ENCODE peak calls at places on chromosome 17, in six cellular contexts. One of them, this sample, is unnamed.

GRCh38 chr17:76696763-76697701 is 13.7 kb downstream of the MXRA7 start:
- DNase-seq in K562: no peak
- DNase-seq in HepG2: peak
- DNase-seq in SK-N-SH: no peak
- DNase-seq in H1: no peak
- DNase-seq in GM12878: peak
- DNase-seq in this sample: no peak

GRCh38 chr17:30084773-30085172 is 31.8 kb upstream of the NSRP1 start:
- DNase-seq in HepG2: no peak
- DNase-seq in SK-N-SH: no peak
- DNase-seq in H1: no peak
- DNase-seq in K562: no peak
- DNase-seq in GM12878: no peak
- DNase-seq in this sample: no peak

GRCh38 chr17:2042355-2042929 is 620 bp downstream of the OVCA2 start:
- DNase-seq in HepG2: no peak
- DNase-seq in SK-N-SH: peak
- DNase-seq in H1: no peak
- DNase-seq in K562: peak
- DNase-seq in GM12878: no peak
- DNase-seq in this sample: no peak

GRCh38 chr17:61338000-61338864 is 61.4 kb upstream of the TBX2 start:
- DNase-seq in SK-N-SH: no peak
- DNase-seq in HepG2: peak
- DNase-seq in GM12878: no peak
- DNase-seq in K562: no peak
- DNase-seq in H1: no peak
- DNase-seq in this sample: no peak

GRCh38 chr17:19365499-19365817 is 2.9 kb upstream of the B9D1 start:
- DNase-seq in H1: no peak
- DNase-seq in K562: no peak
- DNase-seq in SK-N-SH: no peak
- DNase-seq in GM12878: no peak
- DNase-seq in HepG2: no peak
- DNase-seq in this sample: no peak

GRCh38 chr17:66494023-66494803 is 191.8 kb downstream of the PRKCA start:
- DNase-seq in SK-N-SH: no peak
- DNase-seq in HepG2: no peak
- DNase-seq in K562: peak
- DNase-seq in H1: no peak
- DNase-seq in GM12878: no peak
- DNase-seq in this sample: peak

GRCh38 chr17:7894226-7894625 is 5.6 kb downstream of the CHD3 start:
- DNase-seq in SK-N-SH: no peak
- DNase-seq in K562: no peak
- DNase-seq in HepG2: no peak
- DNase-seq in GM12878: no peak
- DNase-seq in H1: no peak
- DNase-seq in this sample: no peak

GRCh38 chr17:59490259-59490658 is 75.2 kb upstream of the DHX40 start:
- DNase-seq in GM12878: no peak
- DNase-seq in SK-N-SH: no peak
- DNase-seq in H1: no peak
- DNase-seq in K562: no peak
- DNase-seq in HepG2: no peak
- DNase-seq in this sample: no peak

GRCh38 chr17:27477971-27478684 is 21.9 kb downstream of the KSR1 start:
- DNase-seq in GM12878: no peak
- DNase-seq in H1: no peak
- DNase-seq in SK-N-SH: no peak
- DNase-seq in HepG2: no peak
- DNase-seq in K562: no peak
- DNase-seq in this sample: no peak

GRCh38 chr17:27807567-27808470 is 7.5 kb upstream of the NOS2 start:
- DNase-seq in H1: no peak
- DNase-seq in K562: no peak
- DNase-seq in GM12878: peak
- DNase-seq in HepG2: no peak
- DNase-seq in SK-N-SH: no peak
- DNase-seq in this sample: no peak

GRCh38 chr17:32227910-32228309 is 37.7 kb upstream of the RHBDL3 start:
- DNase-seq in K562: no peak
- DNase-seq in SK-N-SH: no peak
- DNase-seq in H1: peak
- DNase-seq in HepG2: no peak
- DNase-seq in GM12878: no peak
- DNase-seq in this sample: no peak

GRCh38 chr17:34979650-34980352 is 511 bp upstream of the LIG3 start:
- DNase-seq in SK-N-SH: no peak
- DNase-seq in HepG2: peak
- DNase-seq in GM12878: no peak
- DNase-seq in K562: no peak
- DNase-seq in H1: no peak
- DNase-seq in this sample: no peak

GRCh38 chr17:3893003-3893719 is at the start of gene CAMKK1:
- DNase-seq in GM12878: no peak
- DNase-seq in K562: peak
- DNase-seq in SK-N-SH: peak
- DNase-seq in HepG2: peak
- DNase-seq in H1: peak
- DNase-seq in this sample: peak

GRCh38 chr17:6427284-6427781 is 7.6 kb downstream of the AIPL1 start:
- DNase-seq in H1: no peak
- DNase-seq in K562: no peak
- DNase-seq in SK-N-SH: no peak
- DNase-seq in GM12878: peak
- DNase-seq in HepG2: no peak
- DNase-seq in this sample: peak

GRCh38 chr17:41965694-41966375 is 760 bp upstream of the CNP start:
- DNase-seq in GM12878: no peak
- DNase-seq in H1: no peak
- DNase-seq in SK-N-SH: peak
- DNase-seq in K562: peak
- DNase-seq in HepG2: peak
- DNase-seq in this sample: peak
- TF ChIP-seq POLR2AphosphoS5 in GM12878: no peak
- TF ChIP-seq POLR2AphosphoS5 in H1: peak
- TF ChIP-seq POLR2AphosphoS5 in SK-N-SH: no peak
- TF ChIP-seq POLR2AphosphoS5 in K562: no peak
- TF ChIP-seq POLR2AphosphoS5 in HepG2: no peak
- TF ChIP-seq POLR2AphosphoS5 in this sample: no peak

GRCh38 chr17:78558181-78558850 is 18.9 kb downstream of the DNAH17 start:
- DNase-seq in SK-N-SH: peak
- DNase-seq in K562: peak
- DNase-seq in H1: no peak
- DNase-seq in HepG2: peak
- DNase-seq in GM12878: no peak
- DNase-seq in this sample: no peak
- TF ChIP-seq GABPA in SK-N-SH: no peak
- TF ChIP-seq GABPA in K562: no peak
- TF ChIP-seq GABPA in H1: no peak
- TF ChIP-seq GABPA in HepG2: no peak
- TF ChIP-seq GABPA in GM12878: no peak
- TF ChIP-seq GABPA in this sample: no peak

DNA sequence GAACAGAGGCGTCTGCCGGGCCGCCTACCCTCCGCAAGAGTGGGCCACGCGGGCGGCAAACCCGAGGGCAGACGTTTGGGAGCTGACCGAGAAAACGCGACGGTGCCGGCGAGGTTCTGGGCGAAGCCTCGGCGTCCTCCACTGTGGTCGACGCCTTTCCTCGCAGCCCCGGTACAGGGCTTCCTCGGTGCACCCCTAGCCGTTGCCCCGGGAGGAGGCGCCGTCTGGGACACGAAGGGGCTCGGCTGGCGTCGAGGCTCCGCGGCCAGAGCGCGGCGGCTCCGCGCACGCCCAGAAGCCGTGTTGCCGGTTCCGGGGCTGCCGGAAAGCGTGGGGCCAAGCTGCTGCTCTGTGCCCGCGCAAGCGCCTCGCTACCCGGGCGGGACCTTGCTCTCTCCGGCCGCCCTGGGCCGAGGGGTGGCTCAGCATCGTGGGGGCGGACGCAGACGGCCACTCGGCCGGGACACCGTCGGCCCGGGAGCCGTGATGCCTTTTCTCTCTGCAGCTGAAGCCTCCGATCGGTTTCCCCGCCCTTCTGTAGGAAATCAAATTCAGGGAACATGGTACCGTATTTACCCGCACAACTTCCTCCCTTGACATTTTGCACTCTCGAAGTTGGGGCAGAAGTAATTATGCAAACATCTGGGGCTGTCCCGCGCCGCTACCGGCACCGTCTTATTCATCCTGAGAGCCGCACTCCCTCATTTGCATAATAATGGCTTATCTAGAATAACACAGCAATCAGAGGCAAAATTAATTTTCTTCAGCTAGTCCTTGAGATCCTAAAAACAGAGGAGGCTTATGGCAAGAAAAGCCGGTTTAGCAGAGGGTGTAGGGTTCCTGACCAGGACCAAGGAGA is 7.3 kb upstream of the CBX8 start:
- DNase-seq in SK-N-SH: peak
- DNase-seq in GM12878: peak
- DNase-seq in H1: no peak
- DNase-seq in HepG2: no peak
- DNase-seq in K562: no peak
- DNase-seq in this sample: peak
- TF ChIP-seq POLR2AphosphoS5 in SK-N-SH: no peak
- TF ChIP-seq POLR2AphosphoS5 in GM12878: no peak
- TF ChIP-seq POLR2AphosphoS5 in H1: no peak
- TF ChIP-seq POLR2AphosphoS5 in HepG2: no peak
- TF ChIP-seq POLR2AphosphoS5 in K562: no peak
- TF ChIP-seq POLR2AphosphoS5 in this sample: no peak

GRCh38 chr17:63946440-63947363 is 14.6 kb upstream of the CD79B start:
- DNase-seq in GM12878: no peak
- DNase-seq in K562: peak
- DNase-seq in H1: no peak
- DNase-seq in SK-N-SH: peak
- DNase-seq in HepG2: peak
- DNase-seq in this sample: peak
- TF ChIP-seq GABPA in GM12878: no peak
- TF ChIP-seq GABPA in K562: no peak
- TF ChIP-seq GABPA in H1: no peak
- TF ChIP-seq GABPA in SK-N-SH: no peak
- TF ChIP-seq GABPA in HepG2: no peak
- TF ChIP-seq GABPA in this sample: no peak

DNA sequence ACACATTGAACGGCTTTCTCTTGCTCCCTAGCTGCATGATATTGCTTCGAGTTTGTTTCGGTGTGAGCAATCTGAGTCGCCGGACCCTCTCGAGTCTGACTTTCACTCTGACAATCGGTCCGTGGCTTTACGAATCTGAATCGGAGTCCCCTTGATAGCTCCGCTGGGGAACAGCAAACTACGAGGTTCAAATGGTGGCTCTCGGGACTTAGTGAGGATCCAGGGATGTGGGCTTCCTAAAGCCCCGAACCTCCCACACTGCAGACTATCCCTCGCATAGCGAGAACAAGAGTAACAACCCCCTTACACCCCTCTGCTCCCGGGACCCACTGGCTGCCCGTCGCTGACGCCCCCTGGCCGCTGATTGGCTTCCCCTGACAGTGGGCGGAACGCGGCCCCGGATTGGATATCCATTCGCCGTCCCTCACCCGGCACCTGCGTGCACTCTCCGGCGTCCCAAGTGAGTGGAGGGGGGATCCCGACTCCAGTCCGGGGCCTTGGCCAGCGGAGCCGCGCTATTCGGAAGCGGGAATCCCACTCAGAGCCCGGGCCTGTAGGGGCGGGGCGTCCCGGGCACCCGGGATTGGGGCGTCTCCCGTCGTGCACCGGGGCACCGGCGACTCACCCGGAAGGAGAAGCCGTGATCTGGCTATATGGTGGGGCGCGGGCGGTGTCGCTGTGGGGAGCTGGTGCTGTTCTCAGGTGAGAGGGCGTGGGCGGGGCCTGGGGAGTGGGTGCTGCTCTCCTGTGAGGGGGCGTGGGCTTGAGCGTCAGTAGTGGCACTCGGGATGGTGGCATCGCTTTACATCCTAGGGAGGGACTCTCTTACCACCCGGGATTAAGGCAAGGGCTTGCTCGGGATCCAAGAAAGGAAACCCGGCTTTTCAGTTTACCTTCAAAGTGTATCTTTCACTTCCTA is at the start of gene SNX11:
- DNase-seq in H1: peak
- DNase-seq in K562: peak
- DNase-seq in HepG2: peak
- DNase-seq in GM12878: no peak
- DNase-seq in SK-N-SH: peak
- DNase-seq in this sample: peak
- TF ChIP-seq POLR2AphosphoS5 in H1: peak
- TF ChIP-seq POLR2AphosphoS5 in K562: peak
- TF ChIP-seq POLR2AphosphoS5 in HepG2: peak
- TF ChIP-seq POLR2AphosphoS5 in GM12878: peak
- TF ChIP-seq POLR2AphosphoS5 in SK-N-SH: peak
- TF ChIP-seq POLR2AphosphoS5 in this sample: no peak

GRCh38 chr17:50240876-50241275 is 33.4 kb upstream of the TMEM92 start:
- DNase-seq in SK-N-SH: no peak
- DNase-seq in GM12878: no peak
- DNase-seq in H1: no peak
- DNase-seq in HepG2: no peak
- DNase-seq in K562: no peak
- DNase-seq in this sample: no peak

GRCh38 chr17:50241431-50241830 is 32.8 kb upstream of the TMEM92 start:
- DNase-seq in SK-N-SH: no peak
- DNase-seq in GM12878: no peak
- DNase-seq in H1: no peak
- DNase-seq in K562: no peak
- DNase-seq in HepG2: no peak
- DNase-seq in this sample: no peak

GRCh38 chr17:50239913-50240312 is 34.4 kb upstream of the TMEM92 start:
- DNase-seq in HepG2: no peak
- DNase-seq in SK-N-SH: no peak
- DNase-seq in GM12878: no peak
- DNase-seq in K562: no peak
- DNase-seq in H1: no peak
- DNase-seq in this sample: no peak

GRCh38 chr17:50248255-50248654 is 26.0 kb upstream of the TMEM92 start:
- DNase-seq in K562: no peak
- DNase-seq in HepG2: no peak
- DNase-seq in H1: no peak
- DNase-seq in GM12878: no peak
- DNase-seq in SK-N-SH: no peak
- DNase-seq in this sample: no peak

DNA sequence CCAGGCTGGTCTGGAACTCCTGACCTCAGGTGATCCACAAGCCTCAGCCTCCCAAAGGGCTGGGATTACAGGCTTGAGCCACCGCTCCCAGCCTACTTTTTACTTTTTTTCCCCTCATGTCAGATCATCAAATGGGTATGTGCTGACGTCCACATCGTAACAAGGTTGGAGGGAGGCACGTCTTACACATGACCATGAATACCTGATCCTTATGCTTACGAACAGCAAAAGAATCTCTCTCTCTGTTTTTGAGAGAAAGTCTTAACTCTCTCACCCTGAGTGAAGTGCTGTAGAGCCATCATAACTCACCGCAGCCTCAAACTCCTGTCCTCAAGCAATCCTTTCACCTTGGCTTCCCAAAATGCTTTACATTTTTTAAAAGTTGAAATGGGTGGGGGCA is 29.5 kb upstream of the TMEM92 start:
- DNase-seq in HepG2: no peak
- DNase-seq in H1: no peak
- DNase-seq in K562: no peak
- DNase-seq in GM12878: no peak
- DNase-seq in SK-N-SH: no peak
- DNase-seq in this sample: no peak
- TF ChIP-seq GABPA in HepG2: no peak
- TF ChIP-seq GABPA in H1: no peak
- TF ChIP-seq GABPA in K562: no peak
- TF ChIP-seq GABPA in GM12878: no peak
- TF ChIP-seq GABPA in SK-N-SH: no peak
- TF ChIP-seq GABPA in this sample: no peak